ENCODE peak calls at places on chromosomes 5 and 9, in nine cellular contexts. One of them, this sample, is unnamed.
A peak's percentile ranks its signal among the peaks of the same experiment; 100 is the strongest.

GRCh38 chr5:135456238-135457099 is 4.3 kb upstream of the TIFAB start:
- DNase-seq in neural crest cell: no peak
- DNase-seq in B cell: no peak
- DNase-seq in Caco-2: peak; percentile 21
- DNase-seq in heart left ventricle: peak; percentile 62
- DNase-seq in HFF-Myc: no peak
- DNase-seq in left ventricle myocardium inferior: no peak
- DNase-seq in heart right ventricle: no peak
- DNase-seq in Panc1: no peak
- DNase-seq in this sample: no peak

GRCh38 chr5:55521903-55522302 is 12.9 kb downstream of the PLPP1 start:
- DNase-seq in B cell: no peak
- DNase-seq in heart right ventricle: no peak
- DNase-seq in neural crest cell: no peak
- DNase-seq in heart left ventricle: no peak
- DNase-seq in left ventricle myocardium inferior: no peak
- DNase-seq in Caco-2: no peak
- DNase-seq in HFF-Myc: no peak
- DNase-seq in Panc1: no peak
- DNase-seq in this sample: no peak

GRCh38 chr5:94853122-94853521 is 234.7 kb downstream of the SLF1 start:
- DNase-seq in heart left ventricle: no peak
- DNase-seq in B cell: no peak
- DNase-seq in HFF-Myc: no peak
- DNase-seq in Panc1: no peak
- DNase-seq in Caco-2: no peak
- DNase-seq in left ventricle myocardium inferior: no peak
- DNase-seq in heart right ventricle: no peak
- DNase-seq in neural crest cell: no peak
- DNase-seq in this sample: no peak

GRCh38 chr5:18744441-18744840 is 1110.2 kb downstream of the TAF11L14 start:
- DNase-seq in B cell: no peak
- DNase-seq in neural crest cell: no peak
- DNase-seq in Panc1: no peak
- DNase-seq in left ventricle myocardium inferior: no peak
- DNase-seq in Caco-2: no peak
- DNase-seq in HFF-Myc: no peak
- DNase-seq in heart left ventricle: no peak
- DNase-seq in heart right ventricle: no peak
- DNase-seq in this sample: no peak

GRCh38 chr5:175822225-175822624 is 49.2 kb upstream of the CPLX2 start:
- DNase-seq in neural crest cell: no peak
- DNase-seq in B cell: no peak
- DNase-seq in Panc1: no peak
- DNase-seq in heart left ventricle: no peak
- DNase-seq in HFF-Myc: no peak
- DNase-seq in left ventricle myocardium inferior: no peak
- DNase-seq in Caco-2: no peak
- DNase-seq in heart right ventricle: no peak
- DNase-seq in this sample: no peak

GRCh38 chr9:135129137-135129695 is 41.7 kb downstream of the OLFM1 start:
- DNase-seq in left ventricle myocardium inferior: no peak
- DNase-seq in Panc1: no peak
- DNase-seq in heart right ventricle: no peak
- DNase-seq in B cell: no peak
- DNase-seq in heart left ventricle: no peak
- DNase-seq in neural crest cell: no peak
- DNase-seq in Caco-2: no peak
- DNase-seq in HFF-Myc: no peak
- DNase-seq in this sample: no peak

GRCh38 chr9:107389617-107390071 is 99.9 kb downstream of the KLF4 start:
- DNase-seq in heart left ventricle: peak; percentile 50
- DNase-seq in heart right ventricle: peak; percentile 33
- DNase-seq in neural crest cell: no peak
- DNase-seq in Caco-2: peak; percentile 90
- DNase-seq in B cell: no peak
- DNase-seq in HFF-Myc: no peak
- DNase-seq in Panc1: no peak
- DNase-seq in left ventricle myocardium inferior: peak; percentile 44
- DNase-seq in this sample: peak; percentile 67

GRCh38 chr5:72871358-72872024 is 55.0 kb downstream of the TNPO1 start:
- DNase-seq in left ventricle myocardium inferior: no peak
- DNase-seq in heart right ventricle: no peak
- DNase-seq in HFF-Myc: no peak
- DNase-seq in Caco-2: no peak
- DNase-seq in heart left ventricle: no peak
- DNase-seq in Panc1: no peak
- DNase-seq in B cell: no peak
- DNase-seq in neural crest cell: no peak
- DNase-seq in this sample: no peak

GRCh38 chr5:144596517-144596916 is 425.8 kb downstream of the KCTD16 start:
- DNase-seq in heart right ventricle: no peak
- DNase-seq in Caco-2: no peak
- DNase-seq in HFF-Myc: no peak
- DNase-seq in Panc1: no peak
- DNase-seq in heart left ventricle: no peak
- DNase-seq in B cell: no peak
- DNase-seq in neural crest cell: no peak
- DNase-seq in left ventricle myocardium inferior: no peak
- DNase-seq in this sample: no peak

GRCh38 chr5:76082790-76083554 is at the start of gene SV2C:
- DNase-seq in HFF-Myc: no peak
- DNase-seq in neural crest cell: peak; percentile 43
- DNase-seq in heart left ventricle: no peak
- DNase-seq in Caco-2: no peak
- DNase-seq in heart right ventricle: no peak
- DNase-seq in left ventricle myocardium inferior: no peak
- DNase-seq in B cell: peak; percentile 42
- DNase-seq in Panc1: no peak
- DNase-seq in this sample: no peak

GRCh38 chr9:88006511-88007290 is 32.4 kb upstream of the CDK20 start:
- DNase-seq in heart right ventricle: no peak
- DNase-seq in heart left ventricle: no peak
- DNase-seq in Caco-2: no peak
- DNase-seq in left ventricle myocardium inferior: no peak
- DNase-seq in neural crest cell: no peak
- DNase-seq in HFF-Myc: no peak
- DNase-seq in B cell: no peak
- DNase-seq in Panc1: no peak
- DNase-seq in this sample: no peak

GRCh38 chr5:139146809-139147742 is 51.1 kb downstream of the SIL1 start:
- DNase-seq in neural crest cell: no peak
- DNase-seq in B cell: no peak
- DNase-seq in heart right ventricle: no peak
- DNase-seq in heart left ventricle: no peak
- DNase-seq in Caco-2: no peak
- DNase-seq in HFF-Myc: no peak
- DNase-seq in left ventricle myocardium inferior: no peak
- DNase-seq in Panc1: no peak
- DNase-seq in this sample: no peak

GRCh38 chr5:134911285-134912215 is 6.6 kb downstream of the PCBD2 start:
- DNase-seq in Panc1: no peak
- DNase-seq in heart left ventricle: no peak
- DNase-seq in B cell: no peak
- DNase-seq in neural crest cell: no peak
- DNase-seq in Caco-2: no peak
- DNase-seq in left ventricle myocardium inferior: no peak
- DNase-seq in HFF-Myc: peak; percentile 56
- DNase-seq in heart right ventricle: no peak
- DNase-seq in this sample: no peak

GRCh38 chr9:34096751-34097150 is 29.7 kb downstream of the DCAF12 start:
- DNase-seq in Panc1: no peak
- DNase-seq in heart right ventricle: no peak
- DNase-seq in neural crest cell: no peak
- DNase-seq in heart left ventricle: no peak
- DNase-seq in B cell: no peak
- DNase-seq in left ventricle myocardium inferior: no peak
- DNase-seq in Caco-2: no peak
- DNase-seq in HFF-Myc: no peak
- DNase-seq in this sample: no peak

GRCh38 chr5:140497897-140498296 is 49.6 kb upstream of the EIF4EBP3 start:
- DNase-seq in Panc1: no peak
- DNase-seq in HFF-Myc: no peak
- DNase-seq in left ventricle myocardium inferior: no peak
- DNase-seq in heart right ventricle: no peak
- DNase-seq in Caco-2: no peak
- DNase-seq in B cell: no peak
- DNase-seq in neural crest cell: no peak
- DNase-seq in heart left ventricle: no peak
- DNase-seq in this sample: no peak
- TF ChIP-seq CTCF in Panc1: no peak
- TF ChIP-seq CTCF in HFF-Myc: no peak
- TF ChIP-seq CTCF in left ventricle myocardium inferior: no peak
- TF ChIP-seq CTCF in heart right ventricle: no peak
- TF ChIP-seq CTCF in Caco-2: no peak
- TF ChIP-seq CTCF in B cell: no peak
- TF ChIP-seq CTCF in neural crest cell: no peak
- TF ChIP-seq CTCF in heart left ventricle: no peak
- TF ChIP-seq CTCF in this sample: no peak

GRCh38 chr5:109703165-109703564 is 13.4 kb downstream of the MAN2A1 start:
- DNase-seq in heart right ventricle: no peak
- DNase-seq in HFF-Myc: no peak
- DNase-seq in heart left ventricle: no peak
- DNase-seq in Panc1: no peak
- DNase-seq in Caco-2: no peak
- DNase-seq in B cell: no peak
- DNase-seq in neural crest cell: no peak
- DNase-seq in left ventricle myocardium inferior: no peak
- DNase-seq in this sample: no peak

GRCh38 chr5:109705596-109705995 is 15.9 kb downstream of the MAN2A1 start:
- DNase-seq in Panc1: no peak
- DNase-seq in left ventricle myocardium inferior: no peak
- DNase-seq in HFF-Myc: no peak
- DNase-seq in heart left ventricle: no peak
- DNase-seq in B cell: no peak
- DNase-seq in neural crest cell: no peak
- DNase-seq in Caco-2: no peak
- DNase-seq in heart right ventricle: no peak
- DNase-seq in this sample: no peak

GRCh38 chr5:109701779-109702178 is 12.1 kb downstream of the MAN2A1 start:
- DNase-seq in heart left ventricle: no peak
- DNase-seq in neural crest cell: no peak
- DNase-seq in Panc1: no peak
- DNase-seq in HFF-Myc: no peak
- DNase-seq in heart right ventricle: no peak
- DNase-seq in Caco-2: no peak
- DNase-seq in left ventricle myocardium inferior: no peak
- DNase-seq in B cell: no peak
- DNase-seq in this sample: no peak

GRCh38 chr5:109704255-109704952 is 14.7 kb downstream of the MAN2A1 start:
- DNase-seq in neural crest cell: no peak
- DNase-seq in heart right ventricle: no peak
- DNase-seq in HFF-Myc: no peak
- DNase-seq in Caco-2: no peak
- DNase-seq in B cell: no peak
- DNase-seq in left ventricle myocardium inferior: no peak
- DNase-seq in heart left ventricle: no peak
- DNase-seq in Panc1: no peak
- DNase-seq in this sample: no peak

GRCh38 chr5:109703827-109704226 is 14.1 kb downstream of the MAN2A1 start:
- DNase-seq in Panc1: no peak
- DNase-seq in heart left ventricle: no peak
- DNase-seq in neural crest cell: no peak
- DNase-seq in B cell: no peak
- DNase-seq in heart right ventricle: no peak
- DNase-seq in Caco-2: no peak
- DNase-seq in HFF-Myc: peak; percentile 88
- DNase-seq in left ventricle myocardium inferior: no peak
- DNase-seq in this sample: no peak
- TF ChIP-seq CTCF in Panc1: no peak
- TF ChIP-seq CTCF in heart left ventricle: no peak
- TF ChIP-seq CTCF in neural crest cell: no peak
- TF ChIP-seq CTCF in B cell: no peak
- TF ChIP-seq CTCF in heart right ventricle: no peak
- TF ChIP-seq CTCF in Caco-2: no peak
- TF ChIP-seq CTCF in HFF-Myc: no peak
- TF ChIP-seq CTCF in left ventricle myocardium inferior: no peak
- TF ChIP-seq CTCF in this sample: no peak

DNA sequence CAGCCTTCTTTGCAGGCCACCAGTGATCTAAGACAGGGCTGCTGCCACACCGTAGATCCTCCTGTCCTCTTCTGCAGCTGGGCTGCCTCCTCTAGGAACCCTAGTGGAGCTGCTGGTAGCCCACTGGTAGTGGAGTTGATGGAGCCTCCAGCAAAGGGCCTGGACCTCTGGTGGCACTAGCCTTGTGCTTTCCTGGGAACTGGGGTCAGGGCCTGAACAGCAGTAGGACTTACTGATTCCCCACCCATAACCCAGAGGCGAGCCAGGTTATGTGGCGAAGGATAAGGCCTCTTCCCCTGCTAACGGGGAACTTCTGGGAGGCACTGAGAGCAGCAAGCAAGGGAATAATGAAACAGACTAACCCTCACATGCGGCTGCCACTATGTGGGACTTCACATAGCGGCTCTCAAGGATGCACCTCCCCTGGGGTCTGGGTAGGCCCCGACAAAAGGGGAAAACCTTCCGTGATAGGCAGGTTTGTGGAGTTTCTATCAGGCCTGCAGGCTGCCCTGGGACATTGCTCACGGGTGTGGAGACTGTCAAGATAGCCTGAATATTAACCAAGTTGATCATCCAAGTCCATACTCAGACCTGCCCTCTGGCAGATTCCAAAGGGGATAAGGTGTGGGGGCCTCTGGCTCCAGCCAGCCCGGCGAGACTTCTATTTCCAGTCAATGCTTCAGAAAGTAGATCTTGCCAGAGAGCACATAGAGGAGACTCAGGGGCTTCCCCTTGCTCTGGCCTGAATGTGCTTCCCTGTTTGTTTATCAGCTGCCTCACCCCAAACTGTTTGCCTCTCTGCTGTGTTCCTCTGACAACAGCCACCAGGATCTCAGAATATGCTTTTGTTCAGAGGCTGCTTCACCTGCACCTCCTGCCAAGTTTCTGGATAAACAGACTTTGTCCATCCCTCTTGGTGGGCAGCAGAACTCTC is 7.4 kb downstream of the SLC22A4 start:
- DNase-seq in heart right ventricle: no peak
- DNase-seq in Panc1: no peak
- DNase-seq in HFF-Myc: no peak
- DNase-seq in heart left ventricle: peak; percentile 44
- DNase-seq in B cell: no peak
- DNase-seq in Caco-2: no peak
- DNase-seq in neural crest cell: no peak
- DNase-seq in left ventricle myocardium inferior: no peak
- DNase-seq in this sample: no peak
- TF ChIP-seq CTCF in heart right ventricle: no peak
- TF ChIP-seq CTCF in Panc1: no peak
- TF ChIP-seq CTCF in HFF-Myc: no peak
- TF ChIP-seq CTCF in heart left ventricle: no peak
- TF ChIP-seq CTCF in B cell: no peak
- TF ChIP-seq CTCF in Caco-2: no peak
- TF ChIP-seq CTCF in neural crest cell: no peak
- TF ChIP-seq CTCF in left ventricle myocardium inferior: no peak
- TF ChIP-seq CTCF in this sample: no peak

DNA sequence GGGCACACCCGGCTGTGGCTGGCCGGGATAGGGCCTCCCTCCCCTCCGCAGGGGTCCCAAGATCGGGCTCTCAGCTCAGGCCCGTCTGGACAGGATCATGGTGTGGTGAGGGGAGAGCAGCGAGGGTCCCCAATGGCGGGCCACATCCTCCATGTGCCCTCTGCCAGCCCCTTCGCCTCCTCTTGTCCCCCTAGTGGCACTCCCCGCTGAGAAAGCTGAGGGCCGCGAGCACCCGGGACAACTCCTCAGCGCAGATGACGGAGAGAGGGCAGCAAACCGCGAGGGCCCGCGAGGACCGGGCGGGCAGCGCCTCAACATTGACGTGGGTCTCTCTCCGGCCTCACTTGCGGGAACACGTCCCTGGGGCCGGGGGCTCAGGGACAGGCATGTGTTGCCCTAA is 24.6 kb downstream of the NKD2 start:
- DNase-seq in heart left ventricle: peak; percentile 14
- DNase-seq in Caco-2: no peak
- DNase-seq in B cell: no peak
- DNase-seq in left ventricle myocardium inferior: peak; percentile 8
- DNase-seq in heart right ventricle: peak; percentile 9
- DNase-seq in HFF-Myc: no peak
- DNase-seq in Panc1: no peak
- DNase-seq in neural crest cell: no peak
- DNase-seq in this sample: no peak
- TF ChIP-seq CTCF in heart left ventricle: no peak
- TF ChIP-seq CTCF in Caco-2: no peak
- TF ChIP-seq CTCF in B cell: no peak
- TF ChIP-seq CTCF in left ventricle myocardium inferior: no peak
- TF ChIP-seq CTCF in heart right ventricle: no peak
- TF ChIP-seq CTCF in HFF-Myc: no peak
- TF ChIP-seq CTCF in Panc1: no peak
- TF ChIP-seq CTCF in neural crest cell: no peak
- TF ChIP-seq CTCF in this sample: no peak

This sample was measured in gastrocnemius medialis.